ENCODE peak calls at places on chromosomes 12 and 14, in four cellular contexts. K is H1, Q is stomach, O is Peyer's patch. C is an unnamed sample. For H3K36me3, the result is how much of the 10 kb centered on the place peaks cover.

GRCh38 chr12:108803428-108804105 is 53.8 kb downstream of the SSH1 start:
- DNase-seq in K (peak), O (peak), Q (peak), C (peak)

GRCh38 chr12:99453831-99454538 is 193.6 kb upstream of the GARIN6 start:
- DNase-seq in Q (no peak), O (no peak), K (no peak), C (no peak)

GRCh38 chr12:100043657-100044056 is 58.9 kb upstream of the ANKS1B start:
- DNase-seq in Q (no peak), O (no peak), K (no peak), C (no peak)

GRCh38 chr12:105444050-105444808 is 113.7 kb downstream of the C12orf75 start:
- DNase-seq in K (no peak), Q (no peak), O (no peak), C (no peak)

GRCh38 chr14:92121670-92122350 is at the start of the genes CPSF2 and NDUFB1:
- DNase-seq in K (peak), Q (peak), O (peak), C (peak)

GRCh38 chr14:105197274-105197673 is 16.2 kb upstream of the NUDT14 start:
- DNase-seq in O (no peak), K (no peak), Q (no peak), C (no peak)

GRCh38 chr14:101761881-101762529 is 496 bp downstream of the PPP2R5C start:
- DNase-seq in K (no peak), Q (peak), O (peak), C (no peak)

GRCh38 chr14:101627913-101628257 is 66.6 kb downstream of the DIO3 start:
- DNase-seq in O (no peak), Q (peak), K (no peak), C (no peak)

GRCh38 chr12:83265798-83266197 is 579.1 kb downstream of the TMTC2 start:
- DNase-seq in Q (no peak), K (no peak), O (no peak), C (no peak)

GRCh38 chr12:62660763-62661162 is 194.1 kb downstream of the MON2 start:
- DNase-seq in Q (no peak), K (no peak), O (no peak), C (no peak)

GRCh38 chr12:115213538-115213961 is 529.6 kb upstream of the TBX3 start:
- DNase-seq in O (no peak), K (no peak), Q (no peak), C (no peak)

GRCh38 chr14:34365309-34365915 is 96.6 kb downstream of the SPTSSA start:
- DNase-seq in K (no peak), O (no peak), Q (no peak), C (no peak)

GRCh38 chr12:713281-713875 is 39.0 kb upstream of the WNK1 start:
- DNase-seq in K (no peak), Q (no peak), O (no peak), C (no peak)

GRCh38 chr12:712172-712863 is 40.1 kb upstream of the WNK1 start:
- DNase-seq in O (no peak), K (no peak), Q (no peak), C (no peak)

GRCh38 chr12:704516-705242 is 41.4 kb upstream of the NINJ2 start:
- DNase-seq in O (no peak), Q (no peak), K (no peak), C (no peak)

GRCh38 chr12:709631-710030 is 42.7 kb upstream of the WNK1 start:
- DNase-seq in Q (no peak), K (no peak), O (no peak), C (no peak)
- TF ChIP-seq POLR2A in Q (no peak), K (no peak), O (no peak), C (no peak)

GRCh38 chr14:30507209-30507608 is 51.7 kb upstream of the G2E3 start:
- DNase-seq in O (no peak), K (no peak), Q (no peak), C (no peak)
- TF ChIP-seq CTCF in O (no peak), K (no peak), Q (no peak), C (no peak)

DNA sequence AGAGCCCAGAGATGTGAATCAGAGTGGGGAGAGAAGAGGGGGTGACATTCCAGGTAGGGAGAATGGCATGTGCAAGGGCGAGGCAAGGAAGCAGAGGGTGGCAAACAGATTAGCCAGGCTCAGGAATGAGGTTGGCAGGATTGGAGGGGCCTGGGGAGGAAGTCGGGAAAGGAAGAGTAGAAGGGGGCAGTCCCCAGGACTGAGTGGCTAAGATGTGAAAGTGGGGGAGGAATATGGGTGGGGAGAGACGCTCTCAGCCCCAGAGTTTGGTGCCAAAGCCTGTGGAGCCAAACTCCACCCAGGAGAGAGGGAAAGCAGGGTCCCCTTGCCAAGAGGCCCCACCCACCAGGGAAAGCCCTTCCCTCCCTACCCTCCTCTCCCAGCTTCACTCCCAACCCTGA is 5.5 kb upstream of the HDAC7 start:
- DNase-seq in K (no peak), O (no peak), Q (peak), C (peak)
- H3K36me3 ChIP-seq in K (under half), O (under half), Q (under half), C (under half)

GRCh38 chr12:6819069-6820030 is 2.3 kb upstream of the GPR162 start:
- DNase-seq in O (no peak), Q (no peak), K (no peak), C (no peak)

GRCh38 chr12:6818246-6819006 is 3.2 kb upstream of the GPR162 start:
- DNase-seq in Q (no peak), O (no peak), K (peak), C (no peak)

GRCh38 chr12:6816598-6816997 is 5.0 kb upstream of the GPR162 start:
- DNase-seq in O (no peak), K (no peak), Q (no peak), C (no peak)

GRCh38 chr12:6817662-6818157 is 3.9 kb upstream of the GPR162 start:
- DNase-seq in K (no peak), Q (no peak), O (no peak), C (no peak)

DNA sequence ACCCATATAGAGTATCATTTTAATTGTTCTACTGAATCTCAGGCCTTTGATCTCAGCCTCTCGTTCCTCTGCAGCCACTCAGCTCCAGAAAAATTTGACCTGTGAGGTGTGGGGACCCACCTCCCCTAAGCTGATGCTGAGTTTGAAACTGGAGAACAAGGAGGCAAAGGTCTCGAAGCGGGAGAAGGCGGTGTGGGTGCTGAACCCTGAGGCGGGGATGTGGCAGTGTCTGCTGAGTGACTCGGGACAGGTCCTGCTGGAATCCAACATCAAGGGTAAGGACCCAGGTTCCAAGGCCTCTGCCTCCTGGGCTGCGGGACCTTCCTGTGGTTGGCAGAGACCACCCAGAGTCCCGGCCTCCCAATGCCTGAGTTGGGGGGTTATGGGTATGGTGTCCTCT is 4.6 kb upstream of the GPR162 start:
- DNase-seq in O (no peak), Q (no peak), K (no peak), C (no peak)
- TF ChIP-seq POLR2A in O (no peak), Q (no peak), K (no peak), C (no peak)

GRCh38 chr14:23926543-23926942 is 27.0 kb upstream of the DHRS4 start:
- DNase-seq in K (no peak), O (no peak), Q (no peak), C (no peak)
- TF ChIP-seq CTCF in K (peak), O (no peak), Q (no peak), C (no peak)

GRCh38 chr12:53670308-53670707 is 5.6 kb downstream of the ATP5MC2 start:
- DNase-seq in Q (no peak), K (no peak), O (no peak), C (no peak)
- H3K36me3 ChIP-seq in Q (half or more), K (under half), O (under half), C (under half)

GRCh38 chr14:21258889-21259787 is 10.1 kb downstream of the HNRNPC start:
- DNase-seq in K (no peak), Q (no peak), O (no peak), C (no peak)
- TF ChIP-seq POLR2A in K (peak), Q (no peak), O (no peak), C (no peak)

GRCh38 chr12:132488127-132489077 is 1.5 kb upstream of the FBRSL1 start:
- DNase-seq in O (peak), K (no peak), Q (no peak), C (no peak)

GRCh38 chr12:132489078-132489601 is 811 bp upstream of the FBRSL1 start:
- DNase-seq in Q (peak), O (peak), K (no peak), C (no peak)

GRCh38 chr12:132491349-132491663 is 1.4 kb downstream of the FBRSL1 start:
- DNase-seq in Q (no peak), O (no peak), K (no peak), C (no peak)

GRCh38 chr12:132490481-132491348 is 764 bp downstream of the FBRSL1 start:
- DNase-seq in O (no peak), Q (no peak), K (no peak), C (no peak)

DNA sequence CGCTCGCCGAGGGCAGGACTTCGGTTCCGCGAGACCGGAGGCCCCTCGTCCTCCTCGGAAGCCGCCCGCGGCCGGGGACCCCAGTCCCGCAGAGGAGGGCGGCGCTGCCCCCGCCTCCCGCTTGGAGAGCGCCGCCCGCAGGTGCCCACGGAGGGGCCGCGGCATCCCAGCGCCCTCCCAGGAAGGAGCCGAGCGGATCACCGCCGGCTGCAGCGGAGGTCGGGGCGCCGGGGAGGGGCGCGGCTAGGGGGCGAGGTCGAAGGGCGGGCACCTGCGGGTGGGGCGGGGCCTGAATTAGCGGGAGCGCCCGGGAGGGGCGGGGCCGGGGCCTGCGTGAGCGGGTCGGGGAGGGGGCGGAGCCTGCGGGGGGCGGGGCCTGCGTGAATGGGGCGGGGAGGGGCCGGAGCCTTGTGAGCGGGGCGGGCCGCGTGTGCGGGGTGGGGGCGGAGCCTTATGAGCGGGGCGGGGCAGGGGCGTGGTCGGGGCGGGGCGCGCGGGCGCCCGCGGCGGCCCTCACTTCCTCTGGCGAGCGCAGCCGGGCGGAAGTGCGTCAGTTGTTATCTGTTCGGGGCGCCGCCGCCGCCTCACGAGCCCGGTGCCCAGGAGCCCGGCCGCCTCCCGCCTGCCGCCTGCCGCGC is at the start of gene FBRSL1:
- DNase-seq in K (peak), Q (peak), O (peak), C (peak)
- TF ChIP-seq CTCF in K (no peak), Q (no peak), O (no peak), C (no peak)

DNA sequence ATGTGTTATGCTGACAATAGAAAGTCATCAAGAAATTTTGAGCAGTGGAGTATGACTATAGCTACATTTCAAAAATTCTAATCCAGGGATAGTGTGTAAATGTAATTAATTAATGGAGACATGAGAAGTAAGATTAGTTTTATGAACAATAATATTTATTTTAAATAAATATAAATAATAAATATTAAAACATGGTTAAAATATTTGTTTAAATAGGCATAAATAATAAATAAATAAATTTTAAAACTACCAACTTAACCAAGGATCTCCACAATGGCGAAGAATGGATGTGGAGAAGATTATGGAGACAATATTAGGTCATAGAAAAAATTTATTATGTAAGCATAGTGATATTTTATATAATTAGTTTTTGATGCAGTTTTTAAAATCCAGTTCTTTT is 588.2 kb upstream of the NOVA1 start:
- DNase-seq in Q (no peak), K (no peak), O (no peak), C (no peak)
- H3K36me3 ChIP-seq in Q (under half), K (under half), O (under half), C (under half)